ENCODE peak calls at places on chromosome 19, in five cellular contexts. U is OCI-LY7; R is CD14-positive monocyte; M is stimulated activated CD8-positive, alpha-beta memory T cell treated with anti-CD3 and anti-CD28 coated beads, Interleukin-4, amount 100 ng/mL, for 24 hours; L is pons. X is an unnamed sample.

GRCh38 chr19:17752865-17753639 is 1.8 kb downstream of the FCHO1 start:
- DNase-seq in M (no peak), L (no peak), R (no peak), U (peak), X (no peak)

GRCh38 chr19:17138937-17139598 is 63.5 kb downstream of the MYO9B start:
- DNase-seq in M (no peak), U (no peak), L (no peak), R (no peak), X (no peak)

GRCh38 chr19:23673132-23673531 is 13.9 kb downstream of the ZNF675 start:
- DNase-seq in R (no peak), M (no peak), U (peak), L (no peak), X (no peak)

GRCh38 chr19:16889883-16890460 is 1.2 kb downstream of the F2RL3 start:
- DNase-seq in M (no peak), L (no peak), U (no peak), R (no peak), X (no peak)

GRCh38 chr19:34224996-34225658 is 29.2 kb upstream of the GARRE1 start:
- DNase-seq in R (no peak), L (no peak), U (no peak), M (no peak), X (no peak)

GRCh38 chr19:54432144-54432738 is 16.8 kb upstream of the LENG8 start:
- DNase-seq in R (no peak), L (no peak), U (no peak), M (no peak), X (no peak)

GRCh38 chr19:40599331-40600085 is 1.7 kb upstream of the LTBP4 start:
- DNase-seq in U (no peak), L (no peak), R (no peak), M (no peak), X (no peak)

GRCh38 chr19:39131255-39131755 is 5.7 kb downstream of the PAK4 start:
- DNase-seq in L (no peak), R (no peak), U (no peak), M (no peak), X (no peak)

GRCh38 chr19:2550431-2551171 is 74.7 kb downstream of the GADD45B start:
- DNase-seq in M (no peak), R (no peak), L (peak), U (no peak), X (no peak)

GRCh38 chr19:29917911-29918310 is 24.1 kb upstream of the URI1 start:
- DNase-seq in R (no peak), L (no peak), U (no peak), M (no peak), X (no peak)

GRCh38 chr19:12786149-12786870 is 5.0 kb upstream of the JUNB start:
- DNase-seq in R (peak), U (no peak), L (peak), M (no peak), X (no peak)

GRCh38 chr19:28312269-28312668 is 900.7 kb downstream of the UQCRFS1 start:
- DNase-seq in L (no peak), R (no peak), U (no peak), M (no peak), X (no peak)

GRCh38 chr19:13622727-13623126 is 116.4 kb upstream of the CACNA1A start:
- DNase-seq in M (no peak), U (no peak), L (no peak), R (no peak), X (no peak)

GRCh38 chr19:19040417-19040816 is 7.0 kb downstream of the ARMC6 start:
- DNase-seq in M (no peak), U (no peak), L (no peak), R (no peak), X (no peak)

GRCh38 chr19:54178581-54179261 is 5.8 kb upstream of the TMC4 start:
- DNase-seq in M (no peak), L (no peak), R (no peak), U (peak), X (no peak)

GRCh38 chr19:4471400-4472173 is 510 bp upstream of the HDGFL2 start:
- DNase-seq in M (peak), U (peak), R (peak), L (peak), X (peak)

GRCh38 chr19:13781547-13781946 is 7.3 kb downstream of the C19orf53 start:
- DNase-seq in R (no peak), U (no peak), L (peak), M (no peak), X (no peak)

GRCh38 chr19:45076851-45077730 is 813 bp upstream of the ZNF296 start:
- DNase-seq in L (no peak), R (no peak), M (no peak), U (no peak), X (no peak)

GRCh38 chr19:23822735-23823134 is 64.0 kb upstream of the ZNF681 start:
- DNase-seq in R (no peak), U (no peak), M (no peak), L (no peak), X (no peak)

GRCh38 chr19:709965-710714 is 1.4 kb downstream of the PALM start:
- DNase-seq in U (no peak), R (no peak), L (no peak), M (no peak), X (no peak)

GRCh38 chr19:47369923-47370625 is 21.0 kb downstream of the DHX34 start:
- DNase-seq in L (no peak), R (peak), U (no peak), M (no peak), X (no peak)

GRCh38 chr19:43755256-43755801 is 567 bp upstream of the SMG9 start:
- DNase-seq in U (peak), L (peak), M (peak), R (peak), X (no peak)

GRCh38 chr19:7744199-7744786 is 3.0 kb downstream of the CD209 start:
- DNase-seq in U (no peak), L (no peak), R (no peak), M (no peak), X (no peak)

GRCh38 chr19:44607049-44607448 is 6.3 kb upstream of the IGSF23 start:
- DNase-seq in M (no peak), U (no peak), L (peak), R (no peak), X (no peak)

GRCh38 chr19:14080887-14081796 is 4.4 kb downstream of the C19orf67 start:
- DNase-seq in R (peak), L (peak), U (peak), M (peak), X (peak)

GRCh38 chr19:22622020-22622419 is 12.1 kb upstream of the ZNF492 start:
- DNase-seq in R (no peak), U (no peak), L (no peak), M (no peak), X (no peak)

GRCh38 chr19:41521860-41522555 is 54.0 kb upstream of the CEACAM21 start:
- DNase-seq in L (no peak), M (no peak), R (no peak), U (no peak), X (no peak)

GRCh38 chr19:1945899-1946298 is 4.9 kb downstream of the CSNK1G2 start:
- DNase-seq in L (no peak), M (no peak), R (no peak), U (peak), X (no peak)

GRCh38 chr19:6760606-6761005 is 6.6 kb downstream of the SH2D3A start:
- DNase-seq in U (no peak), L (no peak), R (no peak), M (no peak), X (no peak)

GRCh38 chr19:44891016-44891882 is at the start of gene TOMM40:
- DNase-seq in L (no peak), M (peak), U (peak), R (peak), X (no peak)

GRCh38 chr19:45059258-45059965 is 16.9 kb downstream of the ZNF296 start:
- DNase-seq in R (peak), U (peak), L (peak), M (peak), X (peak)

GRCh38 chr19:2122251-2122650 is 25.5 kb downstream of the IZUMO4 start:
- DNase-seq in U (no peak), L (no peak), M (no peak), R (no peak), X (no peak)

GRCh38 chr19:46428278-46429141 is at the start of gene PNMA8C:
- DNase-seq in U (peak), R (peak), M (peak), L (peak), X (peak)

GRCh38 chr19:33393286-33394005 is 19.9 kb downstream of the CEBPG start:
- DNase-seq in R (peak), L (no peak), M (no peak), U (no peak), X (no peak)

GRCh38 chr19:29761575-29762225 is 46.6 kb upstream of the C19orf12 start:
- DNase-seq in R (no peak), L (peak), U (no peak), M (no peak), X (no peak)

GRCh38 chr19:11238781-11239376 is 540 bp upstream of the ANGPTL8 start:
- DNase-seq in U (no peak), R (no peak), M (no peak), L (no peak), X (no peak)

GRCh38 chr19:29887498-29887897 is 54.5 kb upstream of the URI1 start:
- DNase-seq in M (no peak), L (no peak), U (peak), R (no peak), X (no peak)

GRCh38 chr19:3575949-3576673 is 3.4 kb downstream of the HMG20B start:
- DNase-seq in M (no peak), U (no peak), L (no peak), R (no peak), X (no peak)

GRCh38 chr19:31127132-31127967 is 221.9 kb downstream of the TSHZ3 start:
- DNase-seq in U (no peak), M (no peak), L (no peak), R (no peak), X (no peak)

X was measured in GM12892.